ENCODE peak calls at places on chromosomes 13 and 19, in five cellular contexts. One of them, this sample, is unnamed.

GRCh38 chr13:23608704-23609413 is 38.6 kb downstream of the TNFRSF19 start:
- DNase-seq in omental fat pad: no peak
- DNase-seq in thoracic aorta: no peak
- DNase-seq in neural crest cell: no peak
- DNase-seq in dorsolateral prefrontal cortex: no peak
- DNase-seq in this sample: peak; percentile 74

GRCh38 chr13:40589285-40590109 is 76.9 kb downstream of the FOXO1 start:
- DNase-seq in thoracic aorta: no peak
- DNase-seq in dorsolateral prefrontal cortex: peak; percentile 25
- DNase-seq in neural crest cell: no peak
- DNase-seq in omental fat pad: no peak
- DNase-seq in this sample: no peak

GRCh38 chr19:35743640-35744306 is 1.4 kb downstream of the U2AF1L4 start:
- DNase-seq in omental fat pad: no peak
- DNase-seq in thoracic aorta: no peak
- DNase-seq in neural crest cell: no peak
- DNase-seq in dorsolateral prefrontal cortex: no peak
- DNase-seq in this sample: no peak

GRCh38 chr19:45761714-45762113 is 7.3 kb downstream of the SIX5 start:
- DNase-seq in neural crest cell: no peak
- DNase-seq in dorsolateral prefrontal cortex: no peak
- DNase-seq in omental fat pad: no peak
- DNase-seq in thoracic aorta: no peak
- DNase-seq in this sample: no peak

GRCh38 chr19:42323852-42324654 is 1.4 kb upstream of the MEGF8 start:
- DNase-seq in omental fat pad: no peak
- DNase-seq in dorsolateral prefrontal cortex: no peak
- DNase-seq in neural crest cell: no peak
- DNase-seq in thoracic aorta: no peak
- DNase-seq in this sample: peak; percentile 38

GRCh38 chr19:51472607-51473006 is 5.7 kb upstream of the CEACAM18 start:
- DNase-seq in thoracic aorta: no peak
- DNase-seq in dorsolateral prefrontal cortex: no peak
- DNase-seq in omental fat pad: no peak
- DNase-seq in neural crest cell: no peak
- DNase-seq in this sample: no peak

GRCh38 chr19:22882797-22883196 is 50.7 kb downstream of the ZNF723 start:
- DNase-seq in neural crest cell: no peak
- DNase-seq in thoracic aorta: no peak
- DNase-seq in dorsolateral prefrontal cortex: no peak
- DNase-seq in omental fat pad: no peak
- DNase-seq in this sample: no peak

GRCh38 chr13:111043575-111043982 is 71.5 kb upstream of the ARHGEF7 start:
- DNase-seq in omental fat pad: no peak
- DNase-seq in thoracic aorta: no peak
- DNase-seq in dorsolateral prefrontal cortex: no peak
- DNase-seq in neural crest cell: no peak
- DNase-seq in this sample: no peak

GRCh38 chr19:4456843-4457653 is 546 bp downstream of the UBXN6 start:
- DNase-seq in neural crest cell: peak; percentile 66
- DNase-seq in omental fat pad: no peak
- DNase-seq in thoracic aorta: no peak
- DNase-seq in dorsolateral prefrontal cortex: no peak
- DNase-seq in this sample: peak; percentile 86

GRCh38 chr19:3985643-3986259 is 488 bp upstream of the EEF2 start:
- DNase-seq in thoracic aorta: no peak
- DNase-seq in neural crest cell: no peak
- DNase-seq in omental fat pad: no peak
- DNase-seq in dorsolateral prefrontal cortex: no peak
- DNase-seq in this sample: no peak

GRCh38 chr13:75480691-75481175 is 1.2 kb downstream of the TBC1D4 start:
- DNase-seq in thoracic aorta: no peak
- DNase-seq in dorsolateral prefrontal cortex: peak; percentile 35
- DNase-seq in omental fat pad: no peak
- DNase-seq in neural crest cell: peak; percentile 39
- DNase-seq in this sample: peak; percentile 54

GRCh38 chr19:48914181-48914580 is 14.1 kb downstream of the NUCB1 start:
- DNase-seq in thoracic aorta: no peak
- DNase-seq in neural crest cell: no peak
- DNase-seq in omental fat pad: no peak
- DNase-seq in dorsolateral prefrontal cortex: no peak
- DNase-seq in this sample: no peak

GRCh38 chr19:42468273-42468796 is 25.6 kb upstream of the CXCL17 start:
- DNase-seq in thoracic aorta: no peak
- DNase-seq in omental fat pad: no peak
- DNase-seq in dorsolateral prefrontal cortex: no peak
- DNase-seq in neural crest cell: no peak
- DNase-seq in this sample: peak; percentile 17

GRCh38 chr13:110524484-110525254 is 36.9 kb downstream of the RAB20 start:
- DNase-seq in dorsolateral prefrontal cortex: no peak
- DNase-seq in neural crest cell: no peak
- DNase-seq in omental fat pad: no peak
- DNase-seq in thoracic aorta: no peak
- DNase-seq in this sample: no peak

GRCh38 chr13:62524061-62524460 is 1108.4 kb upstream of the PCDH20 start:
- DNase-seq in neural crest cell: no peak
- DNase-seq in thoracic aorta: no peak
- DNase-seq in dorsolateral prefrontal cortex: no peak
- DNase-seq in omental fat pad: no peak
- DNase-seq in this sample: no peak

GRCh38 chr19:55158848-55159793 is 1.6 kb upstream of the TNNI3 start:
- DNase-seq in omental fat pad: no peak
- DNase-seq in dorsolateral prefrontal cortex: no peak
- DNase-seq in neural crest cell: no peak
- DNase-seq in thoracic aorta: no peak
- DNase-seq in this sample: no peak

GRCh38 chr19:40592170-40592569 is 9.0 kb upstream of the LTBP4 start:
- DNase-seq in omental fat pad: no peak
- DNase-seq in neural crest cell: no peak
- DNase-seq in dorsolateral prefrontal cortex: peak; percentile 45
- DNase-seq in thoracic aorta: no peak
- DNase-seq in this sample: no peak

GRCh38 chr19:19820774-19821315 is 705 bp downstream of the ZNF506 start:
- DNase-seq in thoracic aorta: no peak
- DNase-seq in dorsolateral prefrontal cortex: no peak
- DNase-seq in omental fat pad: no peak
- DNase-seq in neural crest cell: no peak
- DNase-seq in this sample: no peak

GRCh38 chr13:73958657-73959397 is 175.4 kb downstream of the KLF12 start:
- DNase-seq in omental fat pad: no peak
- DNase-seq in dorsolateral prefrontal cortex: no peak
- DNase-seq in thoracic aorta: no peak
- DNase-seq in neural crest cell: no peak
- DNase-seq in this sample: no peak

GRCh38 chr13:40191186-40191980 is 475.1 kb downstream of the FOXO1 start:
- DNase-seq in dorsolateral prefrontal cortex: peak; percentile 24
- DNase-seq in neural crest cell: no peak
- DNase-seq in thoracic aorta: no peak
- DNase-seq in omental fat pad: no peak
- DNase-seq in this sample: no peak

GRCh38 chr13:112821340-112822055 is 131.7 kb downstream of the ATP11A start:
- DNase-seq in dorsolateral prefrontal cortex: peak; percentile 8
- DNase-seq in thoracic aorta: no peak
- DNase-seq in omental fat pad: no peak
- DNase-seq in neural crest cell: no peak
- DNase-seq in this sample: no peak

GRCh38 chr19:12800344-12800732 is 1.3 kb downstream of the PRDX2 start:
- DNase-seq in thoracic aorta: no peak
- DNase-seq in neural crest cell: no peak
- DNase-seq in dorsolateral prefrontal cortex: no peak
- DNase-seq in omental fat pad: no peak
- DNase-seq in this sample: no peak

GRCh38 chr13:21668665-21669599 is 1.9 kb upstream of the FGF9 start:
- DNase-seq in dorsolateral prefrontal cortex: peak; percentile 31
- DNase-seq in thoracic aorta: no peak
- DNase-seq in omental fat pad: no peak
- DNase-seq in neural crest cell: peak; percentile 37
- DNase-seq in this sample: peak; percentile 56

GRCh38 chr13:50015263-50015662 is at the start of gene KCNRG:
- DNase-seq in neural crest cell: no peak
- DNase-seq in dorsolateral prefrontal cortex: no peak
- DNase-seq in thoracic aorta: no peak
- DNase-seq in omental fat pad: no peak
- DNase-seq in this sample: no peak

GRCh38 chr19:34232566-34233481 is 21.5 kb upstream of the GARRE1 start:
- DNase-seq in dorsolateral prefrontal cortex: peak; percentile 51
- DNase-seq in thoracic aorta: no peak
- DNase-seq in omental fat pad: no peak
- DNase-seq in neural crest cell: no peak
- DNase-seq in this sample: no peak

DNA sequence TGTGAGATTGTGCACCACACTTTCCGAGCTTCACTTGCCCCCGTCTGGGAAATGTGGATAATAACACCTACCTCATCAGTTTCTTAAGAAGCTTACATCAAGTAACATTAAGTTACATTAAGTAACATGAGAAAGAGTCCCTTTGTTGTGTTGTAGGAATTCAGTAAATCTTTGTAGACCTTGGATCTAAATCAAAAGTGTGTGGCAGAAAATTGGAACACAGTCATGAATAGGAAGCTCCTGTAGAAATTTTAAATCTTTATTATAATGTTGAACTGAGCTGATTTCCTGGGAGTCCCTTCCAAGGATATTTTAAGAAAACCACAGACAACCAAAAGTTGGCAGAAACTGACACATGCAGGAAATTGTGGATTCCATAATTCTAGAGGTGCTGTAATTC is 5.7 kb upstream of the ENOX1 start:
- DNase-seq in thoracic aorta: no peak
- DNase-seq in omental fat pad: no peak
- DNase-seq in neural crest cell: no peak
- DNase-seq in dorsolateral prefrontal cortex: no peak
- DNase-seq in this sample: no peak
- TF ChIP-seq CTCF in thoracic aorta: no peak
- TF ChIP-seq CTCF in omental fat pad: no peak
- TF ChIP-seq CTCF in neural crest cell: no peak
- TF ChIP-seq CTCF in dorsolateral prefrontal cortex: no peak
- TF ChIP-seq CTCF in this sample: no peak

DNA sequence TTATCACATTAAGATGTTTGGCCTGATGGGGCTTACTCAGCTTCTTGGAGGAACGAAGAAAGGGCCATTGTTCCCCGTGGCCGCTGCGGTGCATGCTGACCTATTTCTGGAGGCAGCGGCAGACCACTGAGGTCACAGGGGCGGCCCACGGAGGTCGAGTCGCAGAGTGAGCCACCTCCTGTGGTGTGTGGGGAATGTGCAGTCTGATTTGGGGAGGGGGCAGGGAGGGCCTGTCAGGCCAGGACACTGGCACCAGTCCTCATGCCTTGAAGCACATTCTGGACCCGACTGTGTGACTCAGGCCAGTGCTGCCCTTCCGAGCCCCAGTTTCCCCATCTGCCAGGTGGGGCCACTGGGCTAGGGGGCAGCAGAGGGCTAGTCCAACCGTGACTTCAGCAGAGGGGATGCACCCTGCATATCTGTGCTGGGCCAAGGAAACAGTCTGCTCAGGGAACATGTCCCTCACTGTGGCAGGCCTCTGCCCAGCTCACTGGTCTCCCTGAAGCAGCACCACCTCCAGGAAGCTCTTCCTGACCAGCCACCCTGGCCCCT is 6.3 kb downstream of the SLC7A10 start:
- DNase-seq in neural crest cell: peak; percentile 52
- DNase-seq in omental fat pad: no peak
- DNase-seq in dorsolateral prefrontal cortex: peak; percentile 20
- DNase-seq in thoracic aorta: no peak
- DNase-seq in this sample: no peak
- TF ChIP-seq CTCF in neural crest cell: peak; percentile 37
- TF ChIP-seq CTCF in omental fat pad: no peak
- TF ChIP-seq CTCF in dorsolateral prefrontal cortex: peak; percentile 9
- TF ChIP-seq CTCF in thoracic aorta: no peak
- TF ChIP-seq CTCF in this sample: no peak

DNA sequence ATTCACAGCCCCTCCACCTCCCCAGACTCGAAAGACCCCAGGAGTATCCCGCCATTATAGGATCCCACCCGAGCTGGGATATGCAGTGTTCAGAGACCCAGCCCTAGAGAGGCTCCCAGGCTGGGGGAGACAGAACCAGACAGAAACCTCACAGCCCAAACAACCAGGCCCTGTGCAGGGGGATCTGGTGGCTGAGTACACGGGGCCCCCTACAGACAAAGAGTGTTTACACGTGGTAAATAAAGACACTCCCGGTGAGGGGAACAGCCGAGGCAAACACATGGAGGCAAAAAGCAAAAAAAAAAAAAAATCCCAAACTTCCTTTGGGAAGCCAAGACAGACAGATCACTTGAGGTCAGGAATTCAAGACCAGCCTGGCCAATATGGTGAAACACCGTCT is 25.1 kb downstream of the TINCR start:
- DNase-seq in dorsolateral prefrontal cortex: no peak
- DNase-seq in neural crest cell: no peak
- DNase-seq in thoracic aorta: no peak
- DNase-seq in omental fat pad: no peak
- DNase-seq in this sample: no peak
- TF ChIP-seq CTCF in dorsolateral prefrontal cortex: no peak
- TF ChIP-seq CTCF in neural crest cell: no peak
- TF ChIP-seq CTCF in thoracic aorta: no peak
- TF ChIP-seq CTCF in omental fat pad: no peak
- TF ChIP-seq CTCF in this sample: no peak

GRCh38 chr19:16117594-16118033 is 5.9 kb downstream of the RAB8A start:
- DNase-seq in thoracic aorta: no peak
- DNase-seq in omental fat pad: no peak
- DNase-seq in dorsolateral prefrontal cortex: no peak
- DNase-seq in neural crest cell: no peak
- DNase-seq in this sample: no peak
- TF ChIP-seq CTCF in thoracic aorta: no peak
- TF ChIP-seq CTCF in omental fat pad: no peak
- TF ChIP-seq CTCF in dorsolateral prefrontal cortex: no peak
- TF ChIP-seq CTCF in neural crest cell: no peak
- TF ChIP-seq CTCF in this sample: no peak

DNA sequence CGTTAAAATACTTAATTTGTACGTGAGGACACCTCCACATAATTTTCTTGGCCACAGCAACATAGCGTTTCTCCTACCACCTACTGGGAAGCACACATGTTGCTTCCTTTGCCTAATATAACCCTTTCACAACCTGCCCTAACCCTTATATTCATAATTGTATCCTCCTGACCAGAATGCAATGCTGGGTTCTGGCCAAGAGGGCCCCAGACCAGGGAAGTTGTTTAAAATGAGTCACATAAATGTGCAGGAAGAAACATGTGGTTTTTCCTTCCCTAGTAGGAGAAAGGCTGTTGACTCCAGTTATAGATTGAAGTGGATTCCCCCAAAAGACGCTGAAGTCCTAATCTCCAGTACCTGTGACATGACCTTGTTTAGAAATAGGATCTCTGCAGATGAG is 187.3 kb downstream of the NUFIP1 start:
- DNase-seq in thoracic aorta: no peak
- DNase-seq in neural crest cell: no peak
- DNase-seq in omental fat pad: no peak
- DNase-seq in dorsolateral prefrontal cortex: no peak
- DNase-seq in this sample: no peak
- TF ChIP-seq CTCF in thoracic aorta: no peak
- TF ChIP-seq CTCF in neural crest cell: no peak
- TF ChIP-seq CTCF in omental fat pad: no peak
- TF ChIP-seq CTCF in dorsolateral prefrontal cortex: no peak
- TF ChIP-seq CTCF in this sample: no peak

GRCh38 chr19:1354496-1355257 is 29.0 kb upstream of the NDUFS7 start:
- DNase-seq in neural crest cell: peak; percentile 81
- DNase-seq in omental fat pad: peak; percentile 31
- DNase-seq in dorsolateral prefrontal cortex: peak; percentile 87
- DNase-seq in thoracic aorta: peak; percentile 50
- DNase-seq in this sample: peak; percentile 90
- TF ChIP-seq CTCF in neural crest cell: no peak
- TF ChIP-seq CTCF in omental fat pad: no peak
- TF ChIP-seq CTCF in dorsolateral prefrontal cortex: no peak
- TF ChIP-seq CTCF in thoracic aorta: no peak
- TF ChIP-seq CTCF in this sample: no peak